ENCODE peak calls at places on chromosomes 7 and 10, in four cellular contexts. Z, C, R and L are unnamed samples.

GRCh38 chr7:101273126-101273525 is 28.2 kb upstream of the FIS1 start:
- DNase-seq in Z (no peak), C (no peak), R (no peak), L (no peak)

GRCh38 chr7:8217200-8218068 is 44.5 kb downstream of the ICA1 start:
- DNase-seq in C (peak; percentile 47), R (peak; percentile 79), Z (no peak), L (no peak)

GRCh38 chr10:94122247-94122646 is 128.5 kb downstream of the PLCE1 start:
- DNase-seq in C (no peak), R (no peak), Z (no peak), L (no peak)

GRCh38 chr7:82528577-82529305 is 85.2 kb upstream of the CACNA2D1 start:
- DNase-seq in R (peak; percentile 65), C (peak; percentile 75), Z (no peak), L (no peak)

GRCh38 chr7:73577627-73578341 is 595 bp downstream of the TBL2 start:
- DNase-seq in R (peak; percentile 28), C (no peak), Z (no peak), L (no peak)

GRCh38 chr10:124417846-124418725 is 637 bp downstream of the OAT start:
- DNase-seq in Z (no peak), C (peak; percentile 40), R (peak; percentile 73), L (peak; percentile 55)

GRCh38 chr7:43763183-43763582 is 4.7 kb downstream of the BLVRA start:
- DNase-seq in C (no peak), Z (no peak), R (no peak), L (no peak)

GRCh38 chr10:7488418-7488829 is 77.6 kb upstream of the SFMBT2 start:
- DNase-seq in C (peak; percentile 19), Z (no peak), R (peak; percentile 64), L (no peak)

GRCh38 chr7:41940760-41941343 is 238.0 kb upstream of the INHBA start:
- DNase-seq in C (peak; percentile 69), R (peak; percentile 84), Z (peak; percentile 72), L (peak; percentile 53)

GRCh38 chr10:16505168-16505567 is 16.5 kb downstream of the C1QL3 start:
- DNase-seq in R (no peak), C (peak; percentile 29), Z (no peak), L (no peak)

GRCh38 chr10:78203915-78204818 is 170.5 kb downstream of the RPS24 start:
- DNase-seq in R (peak; percentile 68), Z (no peak), C (no peak), L (peak; percentile 64)

GRCh38 chr7:37081436-37081835 is 357.1 kb upstream of the AOAH start:
- DNase-seq in Z (no peak), R (peak; percentile 25), C (no peak), L (no peak)

GRCh38 chr10:63057509-63057908 is 75.6 kb upstream of the NRBF2 start:
- DNase-seq in C (no peak), R (no peak), Z (no peak), L (no peak)

GRCh38 chr7:151817315-151817690 is 59.6 kb downstream of the PRKAG2 start:
- DNase-seq in C (no peak), Z (no peak), R (no peak), L (no peak)

GRCh38 chr10:24901686-24902399 is 50.6 kb downstream of the PRTFDC1 start:
- DNase-seq in Z (no peak), R (peak; percentile 88), C (peak; percentile 86), L (peak; percentile 29)

GRCh38 chr7:112580717-112581435 is 100.1 kb downstream of the LSMEM1 start:
- DNase-seq in R (no peak), Z (no peak), C (no peak), L (no peak)

GRCh38 chr7:20784311-20785210 is 2.1 kb downstream of the SP8 start:
- DNase-seq in R (no peak), C (no peak), Z (no peak), L (no peak)

GRCh38 chr7:155962191-155962967 is 150.1 kb upstream of the SHH start:
- DNase-seq in R (peak; percentile 27), Z (no peak), C (peak; percentile 85), L (no peak)

GRCh38 chr10:73732931-73733623 is 11.1 kb upstream of the SEC24C start:
- DNase-seq in C (no peak), Z (no peak), R (no peak), L (no peak)

GRCh38 chr10:122186822-122187810 is 84.0 kb upstream of the BTBD16 start:
- DNase-seq in C (no peak), R (no peak), Z (no peak), L (no peak)

GRCh38 chr10:113053881-113054280 is 103.8 kb downstream of the TCF7L2 start:
- DNase-seq in Z (peak; percentile 85), R (no peak), C (no peak), L (no peak)

GRCh38 chr10:50316695-50317648 is 65.7 kb upstream of the ASAH2 start:
- DNase-seq in Z (no peak), R (no peak), C (no peak), L (no peak)

GRCh38 chr7:149772236-149772820 is 1.1 kb downstream of the ZNF467 start:
- DNase-seq in Z (no peak), R (no peak), C (no peak), L (no peak)

GRCh38 chr10:46218921-46219320 is 67.9 kb upstream of the ANTXRL start:
- DNase-seq in R (peak; percentile 18), Z (no peak), C (no peak), L (no peak)

GRCh38 chr7:146235210-146235609 is 118.6 kb downstream of the CNTNAP2 start:
- DNase-seq in C (no peak), R (no peak), Z (no peak), L (no peak)

GRCh38 chr10:89160339-89160738 is 46.8 kb downstream of the CH25H start:
- DNase-seq in C (no peak), Z (no peak), R (no peak), L (no peak)

GRCh38 chr10:92712016-92712889 is 22.5 kb downstream of the HHEX start:
- DNase-seq in Z (no peak), R (no peak), C (peak; percentile 80), L (no peak)

GRCh38 chr10:24446739-24447138 is 237.8 kb downstream of the KIAA1217 start:
- DNase-seq in Z (no peak), C (peak; percentile 96), R (peak; percentile 83), L (no peak)

GRCh38 chr7:81491573-81491972 is 278.3 kb downstream of the HGF start:
- DNase-seq in Z (no peak), C (no peak), R (no peak), L (no peak)

GRCh38 chr7:37408241-37408884 is 40.3 kb downstream of the ELMO1 start:
- DNase-seq in C (no peak), Z (no peak), R (no peak), L (no peak)

GRCh38 chr7:121623130-121623872 is 227.2 kb upstream of the FAM3C start:
- DNase-seq in R (peak; percentile 18), Z (no peak), C (no peak), L (no peak)

GRCh38 chr10:14588084-14588937 is 186.4 kb downstream of the FAM107B start:
- DNase-seq in Z (no peak), C (peak; percentile 96), R (peak; percentile 76), L (no peak)

GRCh38 chr7:116258734-116259133 is 48.4 kb downstream of the TES start:
- DNase-seq in Z (no peak), R (peak; percentile 78), C (peak; percentile 40), L (no peak)

GRCh38 chr10:23512355-23513058 is 73.6 kb downstream of the OTUD1 start:
- DNase-seq in Z (no peak), C (peak; percentile 57), R (peak; percentile 60), L (no peak)

GRCh38 chr7:2520808-2521146 is 1.2 kb downstream of the LFNG start:
- DNase-seq in C (no peak), Z (no peak), R (no peak), L (no peak)

GRCh38 chr7:113084499-113085172 is 2.0 kb downstream of the GPR85 start:
- DNase-seq in R (no peak), C (no peak), Z (no peak), L (no peak)

GRCh38 chr7:128938524-128939074 is 872 bp downstream of the IRF5 start:
- DNase-seq in C (no peak), R (no peak), Z (no peak), L (no peak)
- H3K4me3 ChIP-seq in C (peak overlapping the region; percentile 33), R (peak overlapping the region; percentile 39), Z (peak overlapping the region; percentile 56), L (peak overlapping the region; percentile 67)

GRCh38 chr7:133051066-133051465 is 30.8 kb downstream of the CHCHD3 start:
- DNase-seq in Z (no peak), R (peak; percentile 47), C (peak; percentile 46), L (no peak)
- H3K4me3 ChIP-seq in Z (no peak overlapping the region), R (no peak overlapping the region), C (no peak overlapping the region), L (peak overlapping the region; percentile 7)

GRCh38 chr7:55533050-55533728 is 39.1 kb downstream of the VOPP1 start:
- DNase-seq in R (no peak), C (peak; percentile 37), Z (no peak), L (no peak)

GRCh38 chr7:55533729-55534080 is 38.6 kb downstream of the VOPP1 start:
- DNase-seq in C (no peak), Z (no peak), R (no peak), L (no peak)

GRCh38 chr7:55534916-55535636 is 37.2 kb downstream of the VOPP1 start:
- DNase-seq in R (no peak), Z (no peak), C (no peak), L (no peak)

GRCh38 chr7:55534262-55534915 is 37.9 kb downstream of the VOPP1 start:
- DNase-seq in R (peak; percentile 45), C (peak; percentile 40), Z (no peak), L (no peak)

DNA sequence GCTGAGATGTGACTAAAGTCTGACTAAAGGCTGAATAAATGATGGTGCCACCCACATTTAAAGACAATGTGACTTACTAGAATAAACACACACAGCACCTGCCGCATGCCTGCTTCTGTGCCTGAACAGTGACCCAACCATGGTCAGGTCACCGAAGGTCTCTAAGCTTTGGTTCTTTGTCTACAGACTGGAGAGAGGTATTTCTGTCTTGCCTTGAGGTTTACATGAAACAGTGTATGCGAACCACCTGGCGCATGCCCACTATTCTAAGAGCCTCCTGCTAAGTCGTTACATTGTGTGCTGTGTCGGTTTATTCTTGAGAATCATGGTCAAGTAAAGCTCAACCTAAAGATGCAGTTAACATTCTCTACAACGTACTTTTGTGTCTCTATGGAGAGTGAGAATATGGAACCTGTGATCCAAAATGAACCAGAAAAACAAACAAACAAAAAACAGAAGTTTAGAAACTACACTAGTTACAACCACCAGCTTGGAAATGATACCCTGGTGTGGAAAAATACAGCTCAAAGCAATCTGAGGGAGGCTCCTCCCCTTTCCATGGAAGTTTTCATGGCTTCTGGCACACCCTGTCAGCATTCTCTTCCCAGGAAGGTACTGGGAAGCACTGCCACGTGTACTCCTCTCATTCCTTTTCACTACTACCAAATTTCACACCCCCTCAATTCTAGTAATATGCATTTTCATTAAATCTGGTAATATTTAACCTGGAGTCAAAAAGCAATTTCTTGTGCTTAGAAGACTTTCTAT is 40.0 kb downstream of the VOPP1 start:
- DNase-seq in C (no peak), R (no peak), Z (no peak), L (no peak)
- H3K4me3 ChIP-seq in C (no peak overlapping the region), R (no peak overlapping the region), Z (no peak overlapping the region), L (no peak overlapping the region)

GRCh38 chr10:133357293-133358151 is at the start of gene FUOM:
- DNase-seq in C (peak; percentile 44), R (peak; percentile 68), Z (no peak), L (peak; percentile 55)
- H3K4me3 ChIP-seq in C (peak within 1 kb of the TSS; percentile 56), R (peak within 1 kb of the TSS; percentile 46), Z (peak within 1 kb of the TSS; percentile 84), L (peak within 1 kb of the TSS; percentile 80)

DNA sequence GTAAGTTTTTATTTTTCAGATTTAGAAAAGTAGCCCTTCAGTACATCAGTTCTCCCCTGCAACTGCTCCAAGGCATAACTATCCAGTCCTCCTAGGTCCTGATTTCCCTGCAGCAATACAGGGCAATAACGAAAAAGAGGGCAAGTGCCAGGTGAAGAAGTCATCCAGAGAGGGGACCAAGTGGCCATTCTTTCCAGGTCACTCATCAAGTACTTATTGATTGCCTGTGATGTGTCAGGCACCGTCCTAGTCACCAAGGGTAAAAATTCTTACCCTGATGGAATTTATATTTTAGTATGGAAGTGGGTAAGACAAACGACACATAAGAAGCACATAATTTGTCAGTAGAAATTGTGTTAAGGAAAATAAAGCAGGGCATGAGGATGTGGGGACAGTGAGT is 67.1 kb upstream of the GSDME start:
- DNase-seq in C (no peak), R (no peak), Z (no peak), L (no peak)
- H3K4me3 ChIP-seq in C (no peak overlapping the region), R (no peak overlapping the region), Z (no peak overlapping the region), L (no peak overlapping the region)